ENCODE peak calls at places on chromosomes 12 and 14, in seven cellular contexts. S is body of pancreas, O is fibroblast of pulmonary artery, H is mucosa of descending colon, I is thoracic aorta, K is ovary, F is OCI-LY7. M is an unnamed sample.
A peak's percentile ranks its signal among the peaks of the same experiment; 100 is the strongest.

GRCh38 chr12:26287666-26288408 is 92.5 kb downstream of the SSPN start:
- DNase-seq in S (peak; percentile 80), O (peak; percentile 20), H (no peak), I (no peak), K (no peak), F (no peak), M (no peak)

GRCh38 chr12:109815225-109815624 is 18.0 kb downstream of the TRPV4 start:
- DNase-seq in S (no peak), O (no peak), H (no peak), I (no peak), K (no peak), F (no peak), M (no peak)

GRCh38 chr12:107398101-107398500 is 287.5 kb upstream of the PWP1 start:
- DNase-seq in S (no peak), O (no peak), H (no peak), I (no peak), K (no peak), F (no peak), M (no peak)

GRCh38 chr12:126518596-126519200 is 1453.5 kb downstream of the AACS start:
- DNase-seq in S (no peak), O (peak; percentile 41), H (no peak), I (no peak), K (no peak), F (no peak), M (no peak)

GRCh38 chr12:70176290-70176689 is 66.9 kb upstream of the CNOT2 start:
- DNase-seq in S (no peak), O (no peak), H (no peak), I (no peak), K (no peak), F (no peak), M (no peak)

GRCh38 chr14:81247271-81247766 is 26.6 kb upstream of the GTF2A1 start:
- DNase-seq in S (peak; percentile 57), O (no peak), H (no peak), I (no peak), K (no peak), F (no peak), M (no peak)

GRCh38 chr14:65334765-65335411 is 77.6 kb upstream of the FUT8 start:
- DNase-seq in S (no peak), O (no peak), H (no peak), I (no peak), K (no peak), F (peak; percentile 40), M (peak; percentile 37)

GRCh38 chr14:75011356-75012097 is 8.8 kb downstream of the EIF2B2 start:
- DNase-seq in S (no peak), O (peak; percentile 65), H (no peak), I (no peak), K (no peak), F (no peak), M (no peak)

GRCh38 chr12:95637010-95637409 is 85.7 kb upstream of the USP44 start:
- DNase-seq in S (no peak), O (no peak), H (no peak), I (no peak), K (no peak), F (no peak), M (no peak)

GRCh38 chr12:59850268-59850667 is 254.4 kb downstream of the SLC16A7 start:
- DNase-seq in S (no peak), O (no peak), H (no peak), I (no peak), K (no peak), F (no peak), M (no peak)

GRCh38 chr14:64696355-64696844 is 7.8 kb upstream of the PLEKHG3 start:
- DNase-seq in S (peak; percentile 45), O (no peak), H (no peak), I (no peak), K (no peak), F (no peak), M (no peak)

GRCh38 chr14:96902004-96902403 is 104.8 kb downstream of the VRK1 start:
- DNase-seq in S (no peak), O (no peak), H (no peak), I (no peak), K (no peak), F (peak; percentile 16), M (no peak)

GRCh38 chr14:33596211-33597080 is 354.4 kb downstream of the EGLN3 start:
- DNase-seq in S (no peak), O (no peak), H (no peak), I (no peak), K (no peak), F (no peak), M (no peak)

GRCh38 chr14:97319691-97320090 is 522.5 kb downstream of the VRK1 start:
- DNase-seq in S (no peak), O (no peak), H (no peak), I (no peak), K (no peak), F (no peak), M (no peak)

GRCh38 chr12:109762071-109762672 is 48.5 kb downstream of the FAM222A start:
- DNase-seq in S (peak; percentile 1), O (no peak), H (no peak), I (no peak), K (peak; percentile 17), F (no peak), M (no peak)

GRCh38 chr14:89331398-89331797 is 85.6 kb downstream of the FOXN3 start:
- DNase-seq in S (no peak), O (no peak), H (no peak), I (no peak), K (no peak), F (peak; percentile 81), M (no peak)

GRCh38 chr14:100116134-100116533 is 43.3 kb downstream of the DEGS2 start:
- DNase-seq in S (no peak), O (no peak), H (no peak), I (no peak), K (no peak), F (no peak), M (no peak)

GRCh38 chr14:96790211-96790610 is 7.0 kb upstream of the VRK1 start:
- DNase-seq in S (no peak), O (no peak), H (no peak), I (no peak), K (no peak), F (no peak), M (no peak)

DNA sequence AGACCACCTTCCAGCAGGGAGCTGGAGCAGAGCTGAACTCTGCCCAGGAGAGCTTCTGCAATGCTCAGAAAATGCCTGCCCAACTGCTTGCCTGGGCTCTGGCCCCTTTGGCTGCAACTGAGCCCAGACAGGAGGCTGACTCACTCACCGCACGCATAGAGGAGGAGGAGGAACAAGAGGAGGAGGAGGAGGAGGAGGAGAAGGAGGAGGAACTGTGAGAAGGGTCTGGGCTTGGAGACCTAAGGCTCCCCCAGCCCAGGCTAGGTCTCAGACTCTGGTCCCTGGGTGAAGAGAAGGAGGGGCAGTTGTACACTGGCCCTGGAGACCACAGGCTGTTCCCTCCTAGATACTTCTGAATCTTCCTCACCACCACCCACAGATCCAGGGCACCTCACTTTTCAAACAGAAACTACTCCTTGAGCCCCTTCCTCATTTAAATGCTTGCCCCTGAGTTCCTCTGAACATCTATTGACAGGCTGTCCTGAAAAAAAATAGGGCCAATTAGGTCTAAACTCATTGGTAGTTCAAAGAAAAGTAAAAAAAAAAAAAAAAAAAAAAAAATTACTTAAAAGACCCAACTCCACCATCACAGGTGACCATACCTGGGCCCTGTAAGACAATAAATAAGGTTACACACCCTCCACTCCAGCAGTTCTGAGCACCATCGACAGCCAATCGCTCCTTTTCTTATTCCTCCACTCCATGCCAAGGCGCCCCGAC is 707 bp downstream of the VDR start:
- DNase-seq in S (peak; percentile 67), O (peak; percentile 73), H (peak; percentile 84), I (peak; percentile 28), K (no peak), F (no peak), M (no peak)
- H3K4me3 ChIP-seq in S (peak overlapping the region; percentile 15), O (peak overlapping the region; percentile 69), H (peak overlapping the region; percentile 36), I (peak overlapping the region; percentile 87), K (peak overlapping the region; percentile 52), F (peak overlapping the region; percentile 71), M (peak overlapping the region; percentile 69)

GRCh38 chr14:101564819-101565698 is 3.8 kb downstream of the DIO3 start:
- DNase-seq in S (no peak), O (no peak), H (peak; percentile 38), I (no peak), K (no peak), F (no peak), M (no peak)
- TF ChIP-seq CTCF in S (no peak), O (no peak), H (no peak), I (no peak), K (no peak), F (peak; percentile 16), M (no peak)

DNA sequence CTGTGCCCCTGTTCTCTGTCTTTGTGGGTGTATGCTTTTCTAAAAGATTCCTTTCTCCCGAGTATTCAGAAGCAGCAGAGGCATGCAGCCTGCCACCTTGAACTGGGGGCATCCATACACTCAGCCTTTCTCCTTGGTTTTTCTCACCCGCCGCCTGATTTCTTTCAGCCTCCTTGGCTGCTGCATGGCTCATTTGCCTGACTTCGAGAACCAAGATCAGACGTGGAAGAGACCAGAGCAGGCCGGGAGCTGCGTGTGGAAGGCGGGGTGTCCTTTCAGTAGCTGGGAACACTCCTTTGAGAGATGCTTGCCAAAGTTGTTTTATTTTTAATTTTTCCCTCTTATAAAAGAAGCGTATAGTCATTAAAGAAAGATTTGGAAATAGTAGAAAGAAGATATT is 53.1 kb downstream of the SLC6A12 start:
- DNase-seq in S (no peak), O (no peak), H (no peak), I (no peak), K (no peak), F (no peak), M (no peak)
- H3K4me3 ChIP-seq in S (no peak overlapping the region), O (no peak overlapping the region), H (no peak overlapping the region), I (no peak overlapping the region), K (no peak overlapping the region), F (no peak overlapping the region), M (no peak overlapping the region)

DNA sequence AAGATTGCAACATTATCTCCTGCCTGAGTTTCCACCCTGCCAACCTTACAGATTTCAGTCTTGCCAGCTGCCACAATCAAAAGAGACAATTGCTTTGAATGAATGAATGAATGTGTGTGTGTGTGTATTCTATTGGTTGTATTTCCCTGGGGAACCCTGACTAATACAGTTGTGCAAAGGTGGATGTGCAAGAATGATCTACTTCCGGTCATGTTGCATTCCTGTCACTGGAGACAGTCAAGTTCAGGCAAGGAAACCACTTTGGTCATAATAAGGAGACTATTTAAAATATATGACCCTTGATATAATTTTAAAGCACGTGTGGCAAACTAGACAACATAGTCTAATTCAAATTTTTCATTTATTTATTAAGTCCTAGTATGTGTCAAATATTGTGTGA is 13.1 kb downstream of the RERG start:
- DNase-seq in S (no peak), O (peak; percentile 65), H (no peak), I (no peak), K (no peak), F (no peak), M (no peak)
- TF ChIP-seq CTCF in S (peak; percentile 19), O (peak; percentile 44), H (no peak), I (no peak), K (peak; percentile 65), F (no peak), M (peak; percentile 7)